ENCODE peak calls at places on chromosomes 16 and 17, in five cellular contexts. B, O, Y, K and I are unnamed samples.
A peak's percentile ranks its signal among the peaks of the same experiment; 100 is the strongest.

GRCh38 chr17:71423871-71424546 is 696.8 kb upstream of the SOX9 start:
- DNase-seq in K (no peak), O (no peak), B (no peak), Y (no peak), I (no peak)

GRCh38 chr17:21532763-21533385 is 156.7 kb downstream of the KCNJ12 start:
- DNase-seq in O (no peak), B (no peak), Y (no peak), K (no peak), I (no peak)

GRCh38 chr16:69274699-69275235 is 36.4 kb upstream of the VPS4A start:
- DNase-seq in O (no peak), B (no peak), Y (no peak), K (no peak), I (no peak)

GRCh38 chr16:78210305-78210704 is 110.9 kb downstream of the WWOX start:
- DNase-seq in Y (no peak), B (no peak), K (no peak), O (no peak), I (no peak)

GRCh38 chr16:19168173-19169080 is at the start of gene SYT17:
- DNase-seq in K (peak; percentile 43), O (peak; percentile 21), B (peak; percentile 35), Y (no peak), I (peak; percentile 49)

GRCh38 chr16:68642436-68643064 is 2.6 kb upstream of the CDH3 start:
- DNase-seq in B (peak; percentile 77), Y (peak; percentile 43), K (no peak), O (no peak), I (peak; percentile 51)

GRCh38 chr17:75573994-75574393 is 13.6 kb upstream of the MYO15B start:
- DNase-seq in K (no peak), B (no peak), O (no peak), Y (no peak), I (no peak)

GRCh38 chr16:68450741-68451140 is 2.4 kb upstream of the SMPD3 start:
- DNase-seq in Y (no peak), O (no peak), K (no peak), B (no peak), I (no peak)

GRCh38 chr17:64180674-64181073 is 50.7 kb upstream of the ERN1 start:
- DNase-seq in Y (peak; percentile 82), O (no peak), B (no peak), K (no peak), I (no peak)

GRCh38 chr17:47872019-47872650 is 21.2 kb upstream of the SP6 start:
- DNase-seq in O (no peak), B (no peak), K (no peak), Y (no peak), I (no peak)

GRCh38 chr17:4407851-4408250 is 25.9 kb upstream of the SPNS3 start:
- DNase-seq in B (no peak), Y (no peak), K (no peak), O (peak; percentile 60), I (no peak)

GRCh38 chr16:87742781-87743490 is 22.9 kb downstream of the KLHDC4 start:
- DNase-seq in B (no peak), K (no peak), Y (no peak), O (no peak), I (no peak)

GRCh38 chr16:3095869-3096268 is 3.2 kb downstream of the ZSCAN10 start:
- DNase-seq in K (no peak), Y (no peak), B (no peak), O (no peak), I (no peak)

GRCh38 chr16:77437859-77438258 is 3.0 kb upstream of the ADAMTS18 start:
- DNase-seq in O (no peak), K (no peak), Y (no peak), B (peak; percentile 25), I (no peak)

GRCh38 chr17:7336240-7337175 is at the start of gene ACAP1:
- DNase-seq in Y (no peak), B (no peak), O (no peak), K (no peak), I (peak; percentile 13)

GRCh38 chr16:57637020-57637419 is 8.6 kb downstream of the ADGRG1 start:
- DNase-seq in O (no peak), B (no peak), Y (no peak), K (no peak), I (no peak)

GRCh38 chr16:70520612-70521297 is 2.6 kb downstream of the COG4 start:
- DNase-seq in B (no peak), K (no peak), Y (no peak), O (no peak), I (no peak)

GRCh38 chr17:4035081-4035680 is 70.9 kb upstream of the ATP2A3 start:
- DNase-seq in Y (no peak), B (no peak), O (no peak), K (no peak), I (no peak)

GRCh38 chr17:46958192-46958591 is 20.9 kb downstream of the RPRML start:
- DNase-seq in K (no peak), Y (no peak), B (no peak), O (no peak), I (no peak)

GRCh38 chr17:29127840-29128239 is 52.4 kb downstream of the MYO18A start:
- DNase-seq in Y (no peak), B (no peak), O (no peak), K (no peak), I (no peak)

GRCh38 chr16:17258848-17259713 is 211.7 kb downstream of the XYLT1 start:
- DNase-seq in O (no peak), Y (no peak), K (no peak), B (no peak), I (no peak)

GRCh38 chr17:64081802-64082799 is 47.8 kb downstream of the ERN1 start:
- DNase-seq in K (no peak), O (no peak), Y (no peak), B (no peak), I (peak; percentile 11)

GRCh38 chr16:71473891-71474290 is 11.8 kb upstream of the ZNF23 start:
- DNase-seq in B (no peak), O (no peak), Y (no peak), K (no peak), I (no peak)

GRCh38 chr17:42798383-42799380 is at the start of the genes CNTD1 and COA3:
- DNase-seq in O (peak; percentile 87), K (peak; percentile 87), Y (peak; percentile 79), B (peak; percentile 92), I (peak; percentile 83)
- TF ChIP-seq CTCF in O (no peak), K (no peak), Y (no peak), B (no peak), I (no peak)

DNA sequence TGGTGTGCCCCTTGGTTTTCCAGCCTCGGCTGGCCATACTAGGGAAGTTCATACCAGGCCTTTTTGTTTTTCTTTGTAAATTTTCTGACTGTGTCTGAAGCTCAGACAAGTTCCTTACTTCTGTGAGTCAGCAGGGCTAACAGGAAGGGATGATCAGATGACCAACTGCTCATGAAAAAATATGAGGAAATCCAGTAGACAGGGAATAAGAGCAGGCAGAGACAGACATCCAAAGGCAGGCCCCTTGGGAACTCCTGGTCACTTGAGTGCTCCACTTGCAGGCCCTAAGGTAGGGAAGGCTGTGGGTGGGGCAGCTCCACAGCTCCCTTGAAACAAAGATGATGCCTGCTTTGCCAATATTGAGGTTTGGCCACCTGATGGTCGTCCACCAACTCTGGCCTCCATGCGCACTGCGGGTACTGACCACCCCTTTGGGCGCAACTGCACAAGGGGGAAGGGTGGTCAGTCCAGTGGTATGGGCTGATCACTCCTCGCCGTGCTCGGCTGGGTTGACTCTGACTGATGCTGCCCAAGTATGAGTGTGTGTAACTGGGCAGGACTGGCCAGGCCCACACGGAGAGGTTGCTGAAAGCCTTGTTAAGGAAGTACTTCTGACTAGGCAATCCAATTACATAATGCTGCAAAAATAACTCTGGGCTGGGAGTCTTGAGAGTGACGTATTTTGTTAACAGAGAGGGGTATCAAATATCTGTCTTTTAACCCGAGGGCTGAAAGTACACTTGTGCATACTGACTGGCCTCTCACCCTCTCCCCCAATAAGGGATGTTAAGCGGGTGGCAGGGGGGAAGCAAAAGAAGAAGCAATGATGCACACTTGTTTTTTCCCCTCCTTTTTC is 20.8 kb upstream of the ZFHX3 start:
- DNase-seq in Y (peak; percentile 64), K (peak; percentile 57), B (peak; percentile 82), O (peak; percentile 48), I (no peak)
- TF ChIP-seq CTCF in Y (no peak), K (no peak), B (no peak), O (no peak), I (no peak)

DNA sequence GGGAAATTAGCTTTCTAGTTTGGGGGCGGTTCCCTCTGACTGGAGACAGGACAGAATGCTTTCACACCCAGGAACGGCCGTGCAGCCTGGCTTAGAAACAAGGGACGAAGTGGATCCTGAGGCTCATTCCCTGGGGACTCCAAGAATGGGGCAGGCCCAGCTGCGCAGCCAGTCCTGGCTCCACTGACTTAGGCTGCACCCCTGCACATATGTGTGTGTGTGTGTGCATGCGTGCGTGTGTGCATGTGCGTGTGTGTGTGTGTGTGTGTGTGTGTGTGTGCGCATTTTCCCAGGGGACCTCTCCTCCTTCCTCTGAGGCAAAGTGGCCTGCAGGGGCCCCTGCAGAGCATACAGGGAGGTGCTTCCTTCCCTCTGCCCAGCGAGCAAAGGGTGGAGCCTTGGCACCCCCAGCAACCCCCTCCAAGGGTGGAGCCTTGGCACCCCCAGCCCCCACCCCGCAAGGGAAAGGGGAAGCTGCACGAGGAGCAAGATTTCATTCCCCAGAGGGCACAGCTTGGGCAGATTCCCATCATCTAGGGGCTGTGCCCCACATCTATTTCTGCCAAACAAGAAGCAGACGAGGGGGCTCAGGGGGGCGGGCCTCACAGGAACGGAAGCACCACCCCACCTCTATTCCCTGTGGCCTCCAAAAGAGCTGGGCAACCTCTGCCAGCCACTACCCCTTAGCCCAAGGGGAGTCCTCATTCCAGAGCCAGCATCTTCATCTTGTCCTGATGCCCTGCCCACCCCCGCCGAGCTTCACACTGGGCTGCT is 97.6 kb upstream of the CBX4 start:
- DNase-seq in Y (no peak), B (no peak), K (peak; percentile 15), O (no peak), I (no peak)
- TF ChIP-seq CTCF in Y (no peak), B (no peak), K (no peak), O (no peak), I (no peak)

GRCh38 chr16:26263406-26263805 is 571.6 kb downstream of the HS3ST4 start:
- DNase-seq in O (no peak), K (no peak), B (no peak), Y (no peak), I (no peak)
- TF ChIP-seq CTCF in O (no peak), K (no peak), B (no peak), Y (no peak), I (no peak)